ENCODE peak calls at places on chromosomes 13 and 19, in six cellular contexts. W, B, F, P, D and N are unnamed samples.

GRCh38 chr19:30209617-30210600 is 162.3 kb upstream of the ZNF536 start:
- DNase-seq in W (no peak), B (no peak), F (no peak), P (no peak), D (no peak), N (no peak)

GRCh38 chr13:24339937-24340607 is 30.7 kb downstream of the C1QTNF9 start:
- DNase-seq in W (no peak), B (no peak), F (no peak), P (no peak), D (no peak), N (no peak)

GRCh38 chr19:39637891-39638290 is 17.8 kb upstream of the LGALS16 start:
- DNase-seq in W (no peak), B (no peak), F (no peak), P (no peak), D (no peak), N (no peak)

GRCh38 chr13:113507564-113508210 is 17.2 kb upstream of the DCUN1D2 start:
- DNase-seq in W (no peak), B (no peak), F (no peak), P (no peak), D (no peak), N (no peak)

GRCh38 chr19:1133471-1133929 is 29.7 kb downstream of the GPX4 start:
- DNase-seq in W (no peak), B (no peak), F (peak), P (peak), D (no peak), N (no peak)

GRCh38 chr19:39416626-39417120 is 4.2 kb downstream of the PLEKHG2 start:
- DNase-seq in W (no peak), B (no peak), F (no peak), P (no peak), D (peak), N (peak)

GRCh38 chr13:113837554-113838355 is 26.1 kb downstream of the GAS6 start:
- DNase-seq in W (peak), B (peak), F (peak), P (peak), D (no peak), N (peak)

GRCh38 chr13:95298169-95298940 is 2.9 kb downstream of the ABCC4 start:
- DNase-seq in W (no peak), B (no peak), F (no peak), P (no peak), D (no peak), N (no peak)

GRCh38 chr13:79541426-79542049 is 60.6 kb downstream of the NDFIP2 start:
- DNase-seq in W (no peak), B (peak), F (peak), P (peak), D (peak), N (no peak)

GRCh38 chr19:1284293-1284978 is 1.2 kb upstream of the EFNA2 start:
- DNase-seq in W (no peak), B (no peak), F (no peak), P (no peak), D (no peak), N (no peak)

GRCh38 chr13:48852911-48853310 is 122.8 kb upstream of the FNDC3A start:
- DNase-seq in W (no peak), B (no peak), F (no peak), P (no peak), D (no peak), N (no peak)

GRCh38 chr13:107099661-107100060 is 531.7 kb upstream of the ARGLU1 start:
- DNase-seq in W (no peak), B (peak), F (no peak), P (no peak), D (no peak), N (no peak)

GRCh38 chr19:44762033-44762432 is 13.5 kb downstream of the BCL3 start:
- DNase-seq in W (no peak), B (no peak), F (no peak), P (no peak), D (no peak), N (no peak)

GRCh38 chr19:7376151-7376852 is 27.6 kb downstream of the ARHGEF18 start:
- DNase-seq in W (no peak), B (peak), F (no peak), P (no peak), D (peak), N (no peak)

GRCh38 chr19:29266603-29267002 is 53.7 kb upstream of the UQCRFS1 start:
- DNase-seq in W (no peak), B (no peak), F (no peak), P (no peak), D (no peak), N (no peak)

GRCh38 chr19:5171711-5172110 is 168.9 kb downstream of the PTPRS start:
- DNase-seq in W (no peak), B (peak), F (peak), P (no peak), D (no peak), N (no peak)

GRCh38 chr13:105518086-105518485 is 1017.4 kb downstream of the EFNB2 start:
- DNase-seq in W (no peak), B (peak), F (no peak), P (no peak), D (no peak), N (no peak)

GRCh38 chr13:70729369-70729768 is 621.1 kb upstream of the KLHL1 start:
- DNase-seq in W (no peak), B (no peak), F (no peak), P (no peak), D (no peak), N (peak)

DNA sequence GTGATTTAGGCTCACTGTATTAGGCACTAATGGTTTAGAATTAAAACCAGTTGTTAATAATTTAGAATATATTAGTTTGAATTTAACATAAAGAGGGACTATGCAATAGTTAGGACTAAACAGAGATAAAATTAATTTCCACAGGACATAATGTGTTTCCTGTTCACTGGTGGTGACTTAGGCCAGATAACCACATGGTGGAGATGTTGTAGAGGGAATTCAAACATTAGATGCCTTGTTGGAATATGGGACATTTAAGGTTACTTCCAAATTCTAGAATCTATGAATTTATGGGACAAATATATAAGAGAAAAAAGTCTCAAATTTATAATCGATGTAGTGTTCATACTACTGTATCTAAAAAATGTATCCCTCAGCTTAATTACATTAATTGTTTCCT is 615.5 kb upstream of the KLHL1 start:
- DNase-seq in W (no peak), B (no peak), F (no peak), P (peak), D (no peak), N (no peak)
- TF ChIP-seq CTCF in W (no peak), B (no peak), F (no peak), P (peak), D (peak), N (no peak)

GRCh38 chr13:46101002-46101401 is 3.8 kb downstream of the CPB2 start:
- DNase-seq in W (no peak), B (no peak), F (no peak), P (no peak), D (no peak), N (no peak)

GRCh38 chr13:46104868-46105267 is at the start of gene CPB2:
- DNase-seq in W (no peak), B (no peak), F (no peak), P (no peak), D (no peak), N (no peak)

GRCh38 chr13:46101488-46102289 is 3.1 kb downstream of the CPB2 start:
- DNase-seq in W (no peak), B (no peak), F (no peak), P (peak), D (no peak), N (no peak)

GRCh38 chr13:46100191-46100877 is 4.5 kb downstream of the CPB2 start:
- DNase-seq in W (no peak), B (no peak), F (no peak), P (no peak), D (no peak), N (no peak)

DNA sequence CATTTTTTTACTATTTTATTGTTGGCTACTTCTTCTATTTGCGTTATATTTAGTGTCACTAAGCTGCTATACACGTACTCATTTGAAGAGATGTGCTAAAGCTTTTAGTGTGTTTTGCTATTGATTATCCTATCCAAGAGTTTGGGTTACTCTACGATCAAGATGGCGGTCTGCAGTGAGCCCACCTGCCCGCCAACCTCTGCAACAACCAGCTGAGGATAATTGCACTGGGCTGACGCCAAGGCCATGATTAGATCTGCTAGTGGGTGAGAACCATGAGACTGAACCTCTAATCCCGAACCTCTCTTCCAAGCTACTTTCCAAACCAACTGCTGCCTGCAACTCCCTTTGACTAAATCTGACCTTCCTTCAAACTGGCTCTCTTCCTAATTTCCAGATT is 1.8 kb downstream of the CPB2 start:
- DNase-seq in W (no peak), B (no peak), F (no peak), P (no peak), D (no peak), N (no peak)
- TF ChIP-seq CTCF in W (no peak), B (no peak), F (no peak), P (no peak), D (no peak), N (no peak)

GRCh38 chr13:80928241-80928640 is 587.3 kb upstream of the SPRY2 start:
- DNase-seq in W (no peak), B (no peak), F (no peak), P (no peak), D (no peak), N (no peak)
- TF ChIP-seq CTCF in W (no peak), B (no peak), F (no peak), P (no peak), D (no peak), N (no peak)

GRCh38 chr13:87274209-87274819 is 396.9 kb upstream of the SLITRK5 start:
- DNase-seq in W (no peak), B (peak), F (peak), P (peak), D (peak), N (peak)
- TF ChIP-seq CTCF in W (peak), B (peak), F (peak), P (peak), D (peak), N (peak)

DNA sequence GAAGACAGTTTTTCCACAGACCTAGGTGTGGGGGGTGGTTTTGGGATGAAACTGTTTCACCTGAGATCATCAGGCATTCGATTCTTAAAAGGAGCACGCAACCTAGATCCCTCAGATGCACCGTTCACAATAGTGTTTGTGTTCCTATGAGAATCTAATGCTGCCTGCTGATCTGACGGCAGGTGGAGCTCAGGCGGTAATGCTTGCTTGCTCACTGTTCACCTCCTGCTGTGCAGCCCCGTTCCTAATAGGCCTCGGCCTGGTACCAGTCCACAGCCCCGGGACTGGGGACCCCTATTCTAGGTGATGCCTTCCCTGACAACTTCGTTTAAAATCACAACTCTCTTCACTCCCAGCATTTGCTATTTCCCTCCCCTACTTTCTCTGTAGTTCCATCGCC is 149.6 kb downstream of the IER2 start:
- DNase-seq in W (no peak), B (no peak), F (no peak), P (no peak), D (peak), N (no peak)
- TF ChIP-seq CTCF in W (no peak), B (peak), F (no peak), P (no peak), D (no peak), N (no peak)

DNA sequence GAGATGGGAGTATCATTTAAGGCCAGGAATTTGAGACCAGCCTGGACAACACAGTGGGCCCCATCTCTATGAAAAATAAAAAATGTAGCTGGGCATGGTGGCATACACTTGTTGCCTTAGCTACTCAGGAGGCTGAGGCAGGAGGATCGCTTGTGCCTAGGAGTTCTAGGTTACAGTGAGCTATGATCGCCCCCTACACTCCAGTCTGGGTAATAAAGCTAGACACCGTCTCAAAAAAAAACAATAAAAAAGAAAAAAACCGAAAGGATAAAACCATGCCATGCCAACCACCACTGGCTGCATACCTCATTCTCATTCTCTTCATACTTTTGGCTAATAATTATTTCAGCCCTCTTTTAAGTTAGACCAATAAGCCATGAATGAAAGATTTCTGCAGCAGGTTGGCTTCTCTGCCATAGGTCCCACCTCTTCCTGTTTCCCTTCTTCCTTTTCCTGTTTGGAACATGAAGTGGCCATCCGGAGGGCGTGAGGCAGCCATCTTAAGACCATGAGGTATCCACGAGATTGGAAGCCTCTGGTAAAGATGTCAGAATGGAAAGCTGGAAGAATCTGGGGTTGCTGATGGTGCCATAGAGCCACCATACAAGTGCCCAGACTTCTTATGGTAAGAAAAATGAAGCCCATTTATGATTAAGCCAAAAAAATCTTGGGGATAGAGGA is 171.3 kb downstream of the CACNA1A start:
- DNase-seq in W (no peak), B (no peak), F (no peak), P (no peak), D (no peak), N (no peak)
- TF ChIP-seq CTCF in W (no peak), B (no peak), F (no peak), P (peak), D (no peak), N (no peak)

GRCh38 chr19:33767898-33768413 is 28.7 kb upstream of the KCTD15 start:
- DNase-seq in W (no peak), B (no peak), F (peak), P (peak), D (peak), N (no peak)
- TF ChIP-seq CTCF in W (no peak), B (peak), F (peak), P (peak), D (peak), N (no peak)

GRCh38 chr19:58551577-58552471 is 3.1 kb downstream of the CHMP2A start:
- DNase-seq in W (no peak), B (no peak), F (no peak), P (no peak), D (no peak), N (no peak)
- TF ChIP-seq CTCF in W (no peak), B (no peak), F (no peak), P (no peak), D (no peak), N (no peak)